ENCODE peak calls at places on chromosomes 5 and 9, in six cellular contexts. X is GM12865; P is ovary; F is AG09309; Z is EH; R is activated effector memory CD4-positive, alpha-beta T cell treated with Interleukin-2 at 50 U/mL for 16 hours. U is an unnamed sample.

GRCh38 chr9:126615251-126615790 is 1.6 kb downstream of the LMX1B start:
- DNase-seq in X (peak; percentile 20), P (no peak), F (no peak), Z (no peak), R (peak; percentile 15), U (peak; percentile 59)

GRCh38 chr9:103068666-103069207 is 73.6 kb downstream of the CYLC2 start:
- DNase-seq in X (no peak), P (no peak), F (no peak), Z (no peak), R (no peak), U (no peak)

GRCh38 chr9:91857291-91857781 is 92.7 kb downstream of the ROR2 start:
- DNase-seq in X (no peak), P (no peak), F (no peak), Z (no peak), R (no peak), U (no peak)

GRCh38 chr5:10151656-10152055 is 98.0 kb downstream of the ATPSCKMT start:
- DNase-seq in X (no peak), P (no peak), F (no peak), Z (no peak), R (no peak), U (no peak)

GRCh38 chr5:170329524-170329923 is 31.9 kb upstream of the LCP2 start:
- DNase-seq in X (no peak), P (no peak), F (no peak), Z (no peak), R (no peak), U (no peak)

GRCh38 chr5:32578764-32579163 is 6.6 kb upstream of the SUB1 start:
- DNase-seq in X (no peak), P (no peak), F (no peak), Z (no peak), R (no peak), U (no peak)

GRCh38 chr5:72282878-72283277 is 37.2 kb downstream of the MRPS27 start:
- DNase-seq in X (no peak), P (no peak), F (no peak), Z (peak; percentile 77), R (no peak), U (no peak)

GRCh38 chr5:7391215-7391614 is 4.7 kb upstream of the ADCY2 start:
- DNase-seq in X (no peak), P (no peak), F (no peak), Z (no peak), R (no peak), U (no peak)

GRCh38 chr5:1500411-1501091 is 23.2 kb downstream of the LPCAT1 start:
- DNase-seq in X (no peak), P (peak; percentile 90), F (no peak), Z (no peak), R (no peak), U (no peak)

GRCh38 chr5:89117131-89117644 is 234.2 kb upstream of the MEF2C start:
- DNase-seq in X (peak; percentile 66), P (no peak), F (no peak), Z (no peak), R (no peak), U (no peak)

GRCh38 chr9:22052376-22052945 is 43.4 kb upstream of the CDKN2B start:
- DNase-seq in X (peak; percentile 27), P (no peak), F (peak; percentile 77), Z (peak; percentile 96), R (no peak), U (no peak)

GRCh38 chr9:101315129-101315459 is 69.7 kb downstream of the BAAT start:
- DNase-seq in X (no peak), P (no peak), F (no peak), Z (no peak), R (no peak), U (no peak)

GRCh38 chr5:96094904-96095303 is 133.3 kb upstream of the ELL2 start:
- DNase-seq in X (no peak), P (no peak), F (no peak), Z (peak; percentile 38), R (no peak), U (no peak)

GRCh38 chr5:59873113-59873512 is 20.4 kb downstream of the PDE4D start:
- DNase-seq in X (no peak), P (no peak), F (peak; percentile 35), Z (peak; percentile 92), R (no peak), U (no peak)

GRCh38 chr5:81787843-81788242 is 36.9 kb upstream of the SSBP2 start:
- DNase-seq in X (no peak), P (no peak), F (peak; percentile 32), Z (peak; percentile 69), R (no peak), U (no peak)

GRCh38 chr9:70493046-70493445 is 78.6 kb upstream of the KLF9 start:
- DNase-seq in X (no peak), P (no peak), F (no peak), Z (no peak), R (no peak), U (no peak)

GRCh38 chr9:95509851-95510529 is 6.8 kb downstream of the PTCH1 start:
- DNase-seq in X (no peak), P (peak; percentile 57), F (no peak), Z (no peak), R (no peak), U (no peak)

GRCh38 chr5:109936996-109937395 is 247.3 kb downstream of the MAN2A1 start:
- DNase-seq in X (peak; percentile 73), P (no peak), F (no peak), Z (no peak), R (no peak), U (no peak)

GRCh38 chr9:34559616-34560546 is 29.6 kb downstream of the CNTFR start:
- DNase-seq in X (no peak), P (peak; percentile 79), F (peak; percentile 13), Z (peak; percentile 71), R (no peak), U (no peak)

GRCh38 chr9:121895836-121896544 is 197.1 kb downstream of the TTLL11 start:
- DNase-seq in X (no peak), P (peak; percentile 80), F (no peak), Z (peak; percentile 67), R (no peak), U (no peak)

GRCh38 chr9:2701070-2701469 is 16.2 kb upstream of the KCNV2 start:
- DNase-seq in X (no peak), P (no peak), F (no peak), Z (no peak), R (no peak), U (no peak)

GRCh38 chr5:14870347-14871083 is 1.1 kb downstream of the ANKH start:
- DNase-seq in X (peak; percentile 61), P (peak; percentile 35), F (no peak), Z (peak; percentile 9), R (peak; percentile 68), U (peak; percentile 26)

GRCh38 chr9:37386988-37387387 is 35.5 kb upstream of the GRHPR start:
- DNase-seq in X (no peak), P (no peak), F (no peak), Z (peak; percentile 19), R (no peak), U (no peak)

GRCh38 chr5:139141841-139142240 is 56.3 kb downstream of the SIL1 start:
- DNase-seq in X (no peak), P (peak; percentile 67), F (peak; percentile 48), Z (no peak), R (no peak), U (no peak)

GRCh38 chr5:82590112-82590511 is 312.0 kb upstream of the RPS23 start:
- DNase-seq in X (no peak), P (no peak), F (no peak), Z (no peak), R (no peak), U (no peak)

GRCh38 chr9:131954299-131954698 is 125.4 kb downstream of the MED27 start:
- DNase-seq in X (peak; percentile 28), P (no peak), F (no peak), Z (no peak), R (no peak), U (no peak)

GRCh38 chr5:129379406-129379805 is 80.7 kb upstream of the ADAMTS19 start:
- DNase-seq in X (no peak), P (no peak), F (no peak), Z (no peak), R (no peak), U (no peak)

GRCh38 chr5:166499452-166500240 is 1791.8 kb upstream of the WWC1 start:
- DNase-seq in X (no peak), P (no peak), F (no peak), Z (no peak), R (no peak), U (no peak)

GRCh38 chr9:3014164-3014563 is 170.3 kb upstream of the PUM3 start:
- DNase-seq in X (no peak), P (no peak), F (no peak), Z (no peak), R (no peak), U (no peak)

GRCh38 chr5:42629284-42629683 is 127.3 kb upstream of the CCDC152 start:
- DNase-seq in X (no peak), P (no peak), F (no peak), Z (no peak), R (no peak), U (no peak)

GRCh38 chr9:98787766-98788335 is 8.5 kb downstream of the ANKS6 start:
- DNase-seq in X (no peak), P (no peak), F (no peak), Z (no peak), R (no peak), U (no peak)

GRCh38 chr9:91416086-91416712 is 7.4 kb downstream of the NFIL3 start:
- DNase-seq in X (no peak), P (no peak), F (no peak), Z (peak; percentile 67), R (no peak), U (no peak)

GRCh38 chr9:125427556-125427955 is 165.9 kb downstream of the GAPVD1 start:
- DNase-seq in X (no peak), P (no peak), F (no peak), Z (no peak), R (no peak), U (no peak)

GRCh38 chr9:94922098-94922607 is 195.7 kb downstream of the AOPEP start:
- DNase-seq in X (no peak), P (peak; percentile 72), F (peak; percentile 99), Z (peak; percentile 99), R (no peak), U (no peak)

GRCh38 chr9:129399301-129399990 is 221.4 kb upstream of the IER5L start:
- DNase-seq in X (no peak), P (peak; percentile 31), F (no peak), Z (no peak), R (no peak), U (no peak)

GRCh38 chr9:4762108-4762888 is 21.3 kb upstream of the AK3 start:
- DNase-seq in X (peak; percentile 91), P (peak; percentile 77), F (peak; percentile 43), Z (peak; percentile 63), R (peak; percentile 64), U (no peak)

GRCh38 chr5:90606539-90606938 is 47.9 kb downstream of the ADGRV1 start:
- DNase-seq in X (peak; percentile 35), P (no peak), F (no peak), Z (no peak), R (no peak), U (no peak)